ENCODE peak calls at places on chromosomes 7 and 10, in four cellular contexts. H, K, Q and F are unnamed samples.

GRCh38 chr7:146655928-146656797 is 539.6 kb downstream of the CNTNAP2 start:
- DNase-seq in H (no peak), K (no peak), Q (no peak), F (no peak)

GRCh38 chr10:91487914-91488577 is 77.9 kb downstream of the HECTD2 start:
- DNase-seq in H (no peak), K (no peak), Q (no peak), F (no peak)

GRCh38 chr10:30637881-30638467 is 8.4 kb upstream of the LYZL2 start:
- DNase-seq in H (no peak), K (no peak), Q (peak; percentile 85), F (no peak)

GRCh38 chr10:125991009-125991788 is 94.8 kb downstream of the FANK1 start:
- DNase-seq in H (no peak), K (no peak), Q (no peak), F (no peak)

GRCh38 chr7:140551334-140552239 is 72.3 kb upstream of the MKRN1 start:
- DNase-seq in H (no peak), K (no peak), Q (no peak), F (no peak)

GRCh38 chr7:150862356-150862755 is 10.0 kb downstream of the AOC1 start:
- DNase-seq in H (no peak), K (no peak), Q (no peak), F (no peak)

GRCh38 chr7:44311561-44312495 is 13.6 kb downstream of the CAMK2B start:
- DNase-seq in H (no peak), K (no peak), Q (no peak), F (no peak)

GRCh38 chr7:66258409-66258808 is 53.3 kb downstream of the TPST1 start:
- DNase-seq in H (no peak), K (no peak), Q (no peak), F (no peak)

GRCh38 chr10:93475227-93475626 is 6.9 kb downstream of the MYOF start:
- DNase-seq in H (no peak), K (no peak), Q (no peak), F (no peak)

GRCh38 chr7:28686418-28686800 is 271.7 kb downstream of the TRIL start:
- DNase-seq in H (peak; percentile 14), K (no peak), Q (peak; percentile 39), F (peak; percentile 22)

GRCh38 chr10:123883921-123884320 is 7.7 kb downstream of the CPXM2 start:
- DNase-seq in H (no peak), K (no peak), Q (no peak), F (no peak)

GRCh38 chr7:138116156-138116555 is 39.9 kb downstream of the AKR1D1 start:
- DNase-seq in H (no peak), K (no peak), Q (peak; percentile 57), F (no peak)

GRCh38 chr10:50392426-50392825 is 141.1 kb upstream of the ASAH2 start:
- DNase-seq in H (no peak), K (no peak), Q (no peak), F (no peak)

GRCh38 chr7:101162551-101163280 is 2.7 kb downstream of the VGF start:
- DNase-seq in H (peak; percentile 72), K (peak; percentile 55), Q (peak; percentile 52), F (peak; percentile 42)

GRCh38 chr7:20828947-20829346 is 42.3 kb upstream of the SP8 start:
- DNase-seq in H (no peak), K (no peak), Q (no peak), F (no peak)

GRCh38 chr10:10794776-10795175 is 222.9 kb upstream of the CELF2 start:
- DNase-seq in H (no peak), K (no peak), Q (peak; percentile 94), F (no peak)

GRCh38 chr10:90817173-90817889 is 40.5 kb downstream of the HTR7 start:
- DNase-seq in H (no peak), K (no peak), Q (no peak), F (no peak)

GRCh38 chr10:84541289-84541637 is 212.9 kb downstream of the CCSER2 start:
- DNase-seq in H (no peak), K (no peak), Q (no peak), F (no peak)

GRCh38 chr7:4129481-4130122 is 552.5 kb upstream of the FOXK1 start:
- DNase-seq in H (no peak), K (no peak), Q (no peak), F (no peak)

GRCh38 chr10:96683065-96683464 is 37.2 kb downstream of the PIK3AP1 start:
- DNase-seq in H (no peak), K (no peak), Q (peak; percentile 35), F (no peak)

GRCh38 chr7:112938895-112939588 is 147.6 kb downstream of the GPR85 start:
- DNase-seq in H (peak; percentile 71), K (no peak), Q (no peak), F (peak; percentile 63)

GRCh38 chr10:91034494-91035157 is 113.7 kb upstream of the ANKRD1 start:
- DNase-seq in H (peak; percentile 29), K (no peak), Q (no peak), F (no peak)

GRCh38 chr7:116679495-116679894 is 7.5 kb downstream of the MET start:
- DNase-seq in H (no peak), K (peak; percentile 25), Q (no peak), F (no peak)

GRCh38 chr7:132133501-132133900 is 442.8 kb downstream of the PLXNA4 start:
- DNase-seq in H (no peak), K (no peak), Q (no peak), F (no peak)

GRCh38 chr7:128404826-128405344 is 4.9 kb downstream of the IMPDH1 start:
- DNase-seq in H (no peak), K (peak; percentile 36), Q (no peak), F (no peak)

GRCh38 chr10:61904711-61905445 is 3.4 kb downstream of the ARID5B start:
- DNase-seq in H (peak; percentile 5), K (peak; percentile 66), Q (peak; percentile 81), F (no peak)

GRCh38 chr10:123044391-123044790 is 35.6 kb downstream of the ACADSB start:
- DNase-seq in H (no peak), K (no peak), Q (peak; percentile 36), F (no peak)

GRCh38 chr7:95686109-95686508 is 86.2 kb upstream of the DYNC1I1 start:
- DNase-seq in H (peak; percentile 40), K (no peak), Q (peak; percentile 36), F (peak; percentile 34)

GRCh38 chr7:82194011-82194410 is 249.6 kb downstream of the CACNA2D1 start:
- DNase-seq in H (no peak), K (no peak), Q (no peak), F (no peak)

DNA sequence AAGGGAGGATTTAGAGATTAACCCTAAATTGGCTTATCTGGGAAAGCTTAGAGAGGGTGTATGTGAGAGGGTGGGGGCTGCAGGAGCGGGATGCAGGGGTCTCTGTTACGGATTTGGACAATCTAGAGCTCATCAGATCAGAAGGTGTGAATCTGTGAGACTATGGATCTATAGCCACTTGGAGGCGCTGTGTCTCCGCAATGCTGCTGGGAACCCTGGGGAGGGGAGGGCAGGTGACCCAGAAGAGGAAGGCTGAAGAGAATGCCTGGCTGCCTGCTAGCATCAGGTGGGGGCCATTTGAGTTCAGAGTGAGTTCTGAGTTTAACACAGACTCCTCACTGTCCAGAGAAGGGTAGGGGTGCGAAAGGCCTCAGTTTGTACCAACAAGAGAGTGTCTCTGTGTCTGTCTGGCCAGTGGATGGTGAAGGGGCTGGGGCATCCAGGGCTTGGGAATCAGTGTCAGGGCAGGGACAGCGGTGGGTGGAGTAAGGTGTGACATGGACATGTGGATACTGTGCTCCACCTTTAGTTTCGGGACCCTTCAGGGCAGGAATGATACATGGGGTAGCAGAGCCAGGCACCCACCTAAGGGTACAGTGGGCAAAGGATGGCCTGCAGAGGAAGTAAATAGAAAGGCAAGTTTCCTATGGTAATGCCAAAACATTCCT is 187.3 kb upstream of the PRSS58 start:
- DNase-seq in H (peak; percentile 36), K (no peak), Q (no peak), F (peak; percentile 62)
- TF ChIP-seq CTCF in H (peak; percentile 33), K (no peak), Q (no peak), F (peak; percentile 40)

GRCh38 chr7:33091111-33091531 is 18.1 kb downstream of the RP9 start:
- DNase-seq in H (no peak), K (no peak), Q (peak; percentile 68), F (no peak)

GRCh38 chr7:33087858-33088257 is 21.3 kb downstream of the RP9 start:
- DNase-seq in H (no peak), K (no peak), Q (no peak), F (no peak)

GRCh38 chr7:33089142-33089541 is 20.1 kb downstream of the RP9 start:
- DNase-seq in H (no peak), K (no peak), Q (no peak), F (no peak)

GRCh38 chr7:33091641-33092191 is 17.5 kb downstream of the RP9 start:
- DNase-seq in H (no peak), K (no peak), Q (no peak), F (no peak)

DNA sequence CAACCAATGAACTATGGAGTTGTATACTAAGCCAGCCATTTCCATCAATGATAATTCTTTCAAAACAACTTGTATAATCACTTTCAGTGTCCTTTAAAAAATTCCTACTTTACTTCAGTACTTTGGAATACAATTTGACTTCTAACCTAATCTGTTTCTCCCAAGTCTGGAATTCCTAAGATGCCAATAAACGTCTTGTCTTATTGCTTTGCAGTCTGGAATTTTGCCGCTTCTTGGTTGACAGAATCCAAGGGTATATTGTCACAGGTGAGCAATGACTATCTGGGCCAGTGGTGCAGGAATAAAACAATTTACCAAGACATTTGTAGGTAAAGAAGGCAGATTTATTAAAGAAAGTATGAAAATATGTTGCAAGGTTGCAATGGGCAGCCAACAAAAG is 21.8 kb downstream of the RP9 start:
- DNase-seq in H (no peak), K (no peak), Q (no peak), F (no peak)
- TF ChIP-seq CTCF in H (no peak), K (no peak), Q (no peak), F (no peak)

GRCh38 chr7:1555813-1556540 is at the start of gene TMEM184A:
- DNase-seq in H (no peak), K (peak; percentile 71), Q (peak; percentile 98), F (no peak)
- TF ChIP-seq CTCF in H (peak; percentile 34), K (peak; percentile 39), Q (peak; percentile 80), F (peak; percentile 45)

GRCh38 chr7:139451638-139452037 is 31.8 kb downstream of the KLRG2 start:
- DNase-seq in H (no peak), K (no peak), Q (no peak), F (no peak)

GRCh38 chr7:139453673-139454321 is 29.7 kb downstream of the KLRG2 start:
- DNase-seq in H (no peak), K (no peak), Q (no peak), F (no peak)

GRCh38 chr7:139450851-139451250 is 32.6 kb downstream of the KLRG2 start:
- DNase-seq in H (no peak), K (no peak), Q (no peak), F (no peak)

GRCh38 chr7:139455789-139456188 is 27.7 kb downstream of the KLRG2 start:
- DNase-seq in H (no peak), K (no peak), Q (no peak), F (no peak)

GRCh38 chr7:139452948-139453672 is 30.4 kb downstream of the KLRG2 start:
- DNase-seq in H (no peak), K (no peak), Q (no peak), F (no peak)
- TF ChIP-seq CTCF in H (no peak), K (no peak), Q (no peak), F (no peak)

GRCh38 chr10:47370878-47371277 is 13.2 kb downstream of the ZNF488 start:
- DNase-seq in H (no peak), K (no peak), Q (no peak), F (peak; percentile 1)
- TF ChIP-seq CTCF in H (no peak), K (no peak), Q (no peak), F (no peak)